ENCODE peak calls at places on chromosome 5, in nine cellular contexts. W, Q, K, A, Y, F, N, C and O are unnamed samples.

GRCh38 chr5:120994112-120994511 is 530.0 kb downstream of the PRR16 start:
- DNase-seq in N (no peak), C (no peak), Q (no peak), F (no peak), Y (no peak), A (no peak), K (no peak), W (no peak), O (no peak)

GRCh38 chr5:52693279-52693678 is 94.4 kb upstream of the ITGA1 start:
- DNase-seq in Q (no peak), K (peak; percentile 7), F (peak; percentile 14), C (no peak), W (peak; percentile 34), Y (no peak), N (peak; percentile 28), A (no peak), O (peak; percentile 66)

GRCh38 chr5:152632380-152632779 is 227.3 kb upstream of the NMUR2 start:
- DNase-seq in K (peak; percentile 75), W (no peak), F (no peak), Q (no peak), C (no peak), N (no peak), Y (no peak), A (no peak), O (no peak)

GRCh38 chr5:76789991-76790571 is 28.7 kb upstream of the F2RL1 start:
- DNase-seq in K (no peak), W (no peak), Q (no peak), N (no peak), C (no peak), A (no peak), F (no peak), Y (no peak), O (no peak)

GRCh38 chr5:15014809-15015208 is 143.2 kb upstream of the ANKH start:
- DNase-seq in A (no peak), Q (no peak), K (no peak), C (no peak), Y (no peak), N (no peak), W (no peak), F (no peak), O (peak; percentile 74)

GRCh38 chr5:157290981-157291711 is 25.2 kb downstream of the CYFIP2 start:
- DNase-seq in W (peak; percentile 49), C (no peak), K (no peak), Q (no peak), N (peak; percentile 51), A (no peak), F (peak; percentile 44), Y (no peak), O (peak; percentile 60)

GRCh38 chr5:61082516-61083280 is 79.6 kb downstream of the SMIM15 start:
- DNase-seq in C (no peak), W (no peak), F (no peak), K (no peak), A (no peak), Q (no peak), Y (no peak), N (no peak), O (peak; percentile 58)

GRCh38 chr5:148864113-148864841 is 37.9 kb downstream of the ADRB2 start:
- DNase-seq in Y (no peak), C (no peak), A (no peak), K (no peak), Q (no peak), F (no peak), N (no peak), W (peak; percentile 51), O (peak; percentile 76)

GRCh38 chr5:78899922-78900362 is 85.2 kb downstream of the ARSB start:
- DNase-seq in F (peak; percentile 10), C (no peak), K (no peak), W (peak; percentile 58), Q (peak; percentile 76), Y (peak; percentile 83), N (peak; percentile 73), A (no peak), O (peak; percentile 72)

GRCh38 chr5:81606150-81606549 is 144.7 kb downstream of the SSBP2 start:
- DNase-seq in K (no peak), A (no peak), W (no peak), Q (peak; percentile 19), N (no peak), C (no peak), Y (no peak), F (no peak), O (no peak)